ENCODE peak calls at places on chromosomes 5 and 9, in six cellular contexts. D is BE2C, P is HFF-Myc, H is lower lobe of right lung, X is endodermal cell, N is H9. R is an unnamed sample.

GRCh38 chr5:88671808-88672499 is 211.0 kb downstream of the MEF2C start:
- DNase-seq in D (no peak), P (no peak), H (no peak), X (peak; percentile 90), N (peak; percentile 92), R (no peak)

GRCh38 chr5:97000391-97000790 is 64.5 kb downstream of the LNPEP start:
- DNase-seq in D (no peak), P (no peak), H (no peak), X (no peak), N (no peak), R (no peak)

GRCh38 chr5:17228833-17229291 is 11.4 kb downstream of the BASP1 start:
- DNase-seq in D (no peak), P (no peak), H (no peak), X (no peak), N (no peak), R (no peak)

GRCh38 chr5:117880932-117881331 is 1107.4 kb downstream of the DTWD2 start:
- DNase-seq in D (no peak), P (no peak), H (no peak), X (no peak), N (no peak), R (no peak)

GRCh38 chr5:158928405-158928804 is 171.3 kb downstream of the EBF1 start:
- DNase-seq in D (no peak), P (no peak), H (no peak), X (no peak), N (no peak), R (no peak)

GRCh38 chr9:99049641-99050040 is 55.3 kb upstream of the TGFBR1 start:
- DNase-seq in D (no peak), P (no peak), H (no peak), X (no peak), N (no peak), R (no peak)

GRCh38 chr9:89422151-89422918 is 75.6 kb downstream of the SEMA4D start:
- DNase-seq in D (no peak), P (no peak), H (peak; percentile 64), X (no peak), N (no peak), R (no peak)

GRCh38 chr5:57171818-57172465 is 1.9 kb upstream of the GPBP1 start:
- DNase-seq in D (no peak), P (no peak), H (no peak), X (peak; percentile 53), N (no peak), R (no peak)

GRCh38 chr5:96933764-96934163 is 2.1 kb upstream of the LNPEP start:
- DNase-seq in D (no peak), P (no peak), H (no peak), X (no peak), N (no peak), R (no peak)

DNA sequence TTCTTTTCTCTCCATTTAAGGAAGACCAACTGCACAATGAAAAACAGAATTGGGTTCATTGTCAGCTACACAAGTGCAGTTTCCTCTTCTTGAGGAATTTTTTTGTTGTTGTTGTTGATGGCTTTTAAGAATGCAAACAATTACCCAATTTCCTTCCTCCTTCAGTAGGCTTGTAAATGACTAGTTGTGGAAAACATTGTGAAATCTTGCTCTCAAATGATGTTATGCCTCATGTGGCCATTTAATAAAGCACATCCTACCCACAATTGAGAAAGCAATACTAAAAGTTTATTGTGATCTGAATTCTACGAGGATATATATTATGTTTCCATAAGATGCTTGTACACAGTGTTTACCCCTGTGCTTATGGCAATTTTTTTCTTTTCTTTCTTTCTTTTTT is 171.6 kb downstream of the FAM174A start:
- DNase-seq in D (no peak), P (no peak), H (no peak), X (no peak), N (no peak), R (no peak)
- TF ChIP-seq CTCF in D (peak; percentile 19), P (no peak), H (peak; percentile 26), X (peak; percentile 58), N (no peak), R (no peak)

DNA sequence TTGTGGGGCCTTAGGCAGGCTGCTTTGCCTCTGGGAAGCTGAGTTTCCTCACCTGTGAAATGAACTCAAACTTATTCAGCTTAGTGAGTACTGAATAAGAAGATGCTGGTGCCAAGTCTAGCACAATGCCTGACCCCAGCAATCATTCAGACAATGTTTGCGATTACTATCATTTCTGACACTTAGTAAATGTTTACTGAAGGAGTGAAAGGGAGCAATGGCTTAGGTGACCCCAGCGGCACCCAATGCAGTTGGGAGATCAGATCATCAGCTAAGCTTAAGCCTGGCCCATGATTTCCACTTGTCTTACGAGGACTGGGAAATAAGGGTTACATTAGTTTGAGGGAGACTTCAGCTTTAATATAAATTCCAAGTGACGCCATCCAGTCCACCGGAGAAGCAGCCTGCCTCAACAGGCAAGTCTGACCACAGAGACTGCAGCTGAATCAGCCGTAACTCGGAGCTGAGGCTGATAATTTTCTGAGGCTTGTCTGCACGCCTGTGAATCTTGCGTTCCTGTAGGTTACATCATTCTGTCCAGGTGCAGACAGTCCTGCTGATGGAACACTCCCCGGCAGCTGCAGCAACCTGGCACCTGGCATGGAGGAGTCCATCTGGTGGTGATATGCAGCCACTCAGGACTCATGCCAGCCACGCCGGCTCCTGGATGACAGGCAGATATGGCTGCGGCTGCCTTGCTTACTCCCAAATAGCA is 34.8 kb upstream of the FGF1 start:
- DNase-seq in D (peak; percentile 55), P (no peak), H (peak; percentile 52), X (peak; percentile 45), N (peak; percentile 25), R (no peak)
- TF ChIP-seq CTCF in D (peak; percentile 18), P (no peak), H (no peak), X (no peak), N (no peak), R (no peak)

DNA sequence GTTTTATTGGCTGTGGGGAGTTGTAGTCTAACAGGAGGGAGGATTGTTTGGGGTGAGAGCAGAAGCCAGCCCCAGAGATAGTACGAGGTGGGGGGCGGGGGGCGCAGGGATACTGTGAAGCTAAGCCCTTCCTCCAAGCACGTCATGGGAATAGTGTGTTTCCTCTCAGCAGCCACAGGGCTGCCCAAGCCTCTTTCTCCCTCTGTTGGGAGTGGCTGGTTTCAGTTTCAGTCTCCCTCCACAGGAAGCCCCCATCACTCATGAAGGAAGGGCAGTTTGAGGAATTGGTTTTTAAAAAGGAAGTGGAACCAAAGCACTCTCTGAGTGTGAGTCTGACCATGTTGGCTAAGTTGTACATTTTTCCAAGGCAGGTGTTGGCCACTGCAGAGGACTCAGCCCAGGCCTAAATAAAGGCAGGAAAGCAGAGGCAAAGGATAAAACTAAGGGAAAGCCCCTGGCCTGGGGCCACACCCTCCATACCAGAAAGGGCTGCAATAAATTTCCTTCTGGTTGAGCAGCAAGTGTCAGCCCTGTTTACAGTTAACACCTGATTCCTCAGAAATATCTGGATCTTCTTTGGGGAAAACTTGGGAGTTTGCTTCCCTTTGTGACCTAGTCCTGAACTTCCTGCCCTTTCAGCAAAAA is 3.2 kb downstream of the RAB24 start:
- DNase-seq in D (no peak), P (peak; percentile 44), H (peak; percentile 77), X (peak; percentile 77), N (peak; percentile 70), R (peak; percentile 38)
- TF ChIP-seq CTCF in D (peak; percentile 20), P (peak; percentile 35), H (no peak), X (peak; percentile 44), N (peak; percentile 34), R (no peak)

GRCh38 chr9:77488439-77489126 is 159.5 kb downstream of the GNA14 start:
- DNase-seq in D (peak; percentile 18), P (no peak), H (no peak), X (peak; percentile 61), N (peak; percentile 36), R (no peak)
- TF ChIP-seq CTCF in D (peak; percentile 72), P (peak; percentile 62), H (peak; percentile 22), X (peak; percentile 80), N (peak; percentile 73), R (peak; percentile 27)

R was measured in nephron progenitor cell.